ENCODE peak calls at places on chromosomes 1 and 21, in four cellular contexts. N, I, S and G are unnamed samples. For H3K4me1, the result is how much of the 10 kb centered on the place peaks cover.

GRCh38 chr1:92709738-92710137 is 75.2 kb downstream of the EVI5 start:
- DNase-seq in I (no peak), S (no peak), N (no peak), G (no peak)

GRCh38 chr1:7069888-7070287 is 284.6 kb downstream of the CAMTA1 start:
- DNase-seq in I (no peak), N (peak), S (no peak), G (no peak)

GRCh38 chr1:82994866-82995370 is 1004.0 kb downstream of the TTLL7 start:
- DNase-seq in I (no peak), S (no peak), N (no peak), G (no peak)

GRCh38 chr1:7869136-7869905 is 16.5 kb upstream of the UTS2 start:
- DNase-seq in S (no peak), I (no peak), N (no peak), G (no peak)

GRCh38 chr1:171055966-171056643 is 34.6 kb upstream of the FMO3 start:
- DNase-seq in S (no peak), N (no peak), I (no peak), G (no peak)

GRCh38 chr1:10814954-10815862 is 18.8 kb upstream of the CASZ1 start:
- DNase-seq in I (no peak), S (peak), N (no peak), G (no peak)

GRCh38 chr1:172347416-172347815 is 73.1 kb upstream of the C1orf105 start:
- DNase-seq in N (no peak), I (no peak), S (no peak), G (no peak)

GRCh38 chr1:114669562-114670082 is at the start of gene DENND2C:
- DNase-seq in N (no peak), S (no peak), I (no peak), G (no peak)

GRCh38 chr21:33236799-33237198 is 7.1 kb downstream of the IFNAR2 start:
- DNase-seq in N (no peak), S (no peak), I (no peak), G (no peak)

GRCh38 chr1:56450004-56450666 is 129.2 kb downstream of the PLPP3 start:
- DNase-seq in I (no peak), S (no peak), N (no peak), G (no peak)

GRCh38 chr1:92907949-92908684 is 53.1 kb downstream of the DIPK1A start:
- DNase-seq in N (no peak), I (no peak), S (no peak), G (no peak)

GRCh38 chr1:25503551-25504426 is 39.6 kb upstream of the LDLRAP1 start:
- DNase-seq in N (peak), I (peak), S (peak), G (no peak)

GRCh38 chr1:228342627-228343210 is 63.9 kb downstream of the TRIM11 start:
- DNase-seq in N (no peak), S (peak), I (peak), G (no peak)

GRCh38 chr1:64302971-64303370 is 99.5 kb downstream of the UBE2U start:
- DNase-seq in N (no peak), S (no peak), I (no peak), G (no peak)

GRCh38 chr1:6014130-6014999 is 22.1 kb upstream of the NPHP4 start:
- DNase-seq in N (no peak), S (no peak), I (no peak), G (no peak)

GRCh38 chr1:19477284-19478240 is 7.8 kb downstream of the CAPZB start:
- DNase-seq in S (peak), I (no peak), N (no peak), G (no peak)

GRCh38 chr21:14736162-14736561 is 190.0 kb upstream of the SAMSN1 start:
- DNase-seq in S (no peak), I (no peak), N (no peak), G (no peak)

GRCh38 chr1:22285545-22286396 is 142.9 kb upstream of the WNT4 start:
- DNase-seq in S (no peak), N (no peak), I (no peak), G (peak)

GRCh38 chr1:209202826-209203439 is 380.6 kb upstream of the CAMK1G start:
- DNase-seq in S (no peak), I (no peak), N (no peak), G (no peak)

GRCh38 chr1:204190212-204191211 is 5.8 kb downstream of the KISS1 start:
- DNase-seq in I (no peak), N (peak), S (peak), G (no peak)

GRCh38 chr1:53639996-53640695 is 98.8 kb downstream of the GLIS1 start:
- DNase-seq in N (no peak), S (no peak), I (no peak), G (no peak)

GRCh38 chr1:31926846-31927660 is 11.1 kb downstream of the PTP4A2 start:
- DNase-seq in S (no peak), N (no peak), I (no peak), G (no peak)

GRCh38 chr21:33042812-33043211 is 17.1 kb downstream of the OLIG2 start:
- DNase-seq in N (no peak), S (no peak), I (no peak), G (no peak)

GRCh38 chr1:13893456-13893855 is 193.5 kb downstream of the PRDM2 start:
- DNase-seq in N (no peak), I (no peak), S (peak), G (no peak)

GRCh38 chr1:30788580-30789387 is 31.2 kb upstream of the LAPTM5 start:
- DNase-seq in I (no peak), N (no peak), S (no peak), G (no peak)

GRCh38 chr1:56816264-56816663 is 2.9 kb downstream of the FYB2 start:
- DNase-seq in S (no peak), I (no peak), N (no peak), G (no peak)

GRCh38 chr1:111503585-111504060 is at the start of the genes ADORA3 and TMIGD3:
- DNase-seq in N (peak), I (no peak), S (peak), G (no peak)

GRCh38 chr21:45011911-45012660 is 62.3 kb upstream of the ADARB1 start:
- DNase-seq in S (peak), N (peak), I (peak), G (no peak)

GRCh38 chr1:234686035-234686434 is 76.1 kb upstream of the IRF2BP2 start:
- DNase-seq in S (no peak), N (no peak), I (no peak), G (no peak)

GRCh38 chr1:154862927-154863701 is 7.0 kb downstream of the KCNN3 start:
- DNase-seq in N (no peak), S (no peak), I (no peak), G (no peak)

GRCh38 chr1:204711947-204712701 is 26.6 kb upstream of the LRRN2 start:
- DNase-seq in I (no peak), S (peak), N (no peak), G (no peak)

GRCh38 chr1:49060766-49061165 is 284.1 kb upstream of the BEND5 start:
- DNase-seq in N (no peak), S (no peak), I (no peak), G (no peak)

GRCh38 chr1:10132852-10133251 is 77.5 kb upstream of the KIF1B start:
- DNase-seq in N (no peak), S (no peak), I (no peak), G (no peak)

GRCh38 chr1:18764362-18764761 is 95.1 kb downstream of the TAS1R2 start:
- DNase-seq in I (no peak), N (no peak), S (no peak), G (no peak)

GRCh38 chr1:22889213-22889827 is 83.3 kb downstream of the LACTBL1 start:
- DNase-seq in N (no peak), I (no peak), S (no peak), G (no peak)

GRCh38 chr1:70438529-70438928 is 27.5 kb downstream of the CTH start:
- DNase-seq in S (no peak), I (no peak), N (no peak), G (no peak)

GRCh38 chr1:111471012-111471411 is 2.8 kb upstream of the C1orf162 start:
- DNase-seq in I (peak), N (no peak), S (peak), G (no peak)

GRCh38 chr1:247924868-247925267 is at the start of gene OR2AJ1:
- DNase-seq in I (no peak), S (no peak), N (no peak), G (no peak)

GRCh38 chr1:212561501-212561931 is 47.0 kb upstream of the ATF3 start:
- DNase-seq in I (no peak), S (no peak), N (no peak), G (no peak)
- TF ChIP-seq POLR2AphosphoS5 in I (no peak), S (no peak), N (no peak), G (peak)

GRCh38 chr1:116544588-116545358 is 26.1 kb downstream of the CD58 start:
- DNase-seq in S (no peak), I (no peak), N (no peak), G (no peak)

GRCh38 chr1:116545359-116545705 is 25.5 kb downstream of the CD58 start:
- DNase-seq in N (no peak), S (no peak), I (no peak), G (no peak)

DNA sequence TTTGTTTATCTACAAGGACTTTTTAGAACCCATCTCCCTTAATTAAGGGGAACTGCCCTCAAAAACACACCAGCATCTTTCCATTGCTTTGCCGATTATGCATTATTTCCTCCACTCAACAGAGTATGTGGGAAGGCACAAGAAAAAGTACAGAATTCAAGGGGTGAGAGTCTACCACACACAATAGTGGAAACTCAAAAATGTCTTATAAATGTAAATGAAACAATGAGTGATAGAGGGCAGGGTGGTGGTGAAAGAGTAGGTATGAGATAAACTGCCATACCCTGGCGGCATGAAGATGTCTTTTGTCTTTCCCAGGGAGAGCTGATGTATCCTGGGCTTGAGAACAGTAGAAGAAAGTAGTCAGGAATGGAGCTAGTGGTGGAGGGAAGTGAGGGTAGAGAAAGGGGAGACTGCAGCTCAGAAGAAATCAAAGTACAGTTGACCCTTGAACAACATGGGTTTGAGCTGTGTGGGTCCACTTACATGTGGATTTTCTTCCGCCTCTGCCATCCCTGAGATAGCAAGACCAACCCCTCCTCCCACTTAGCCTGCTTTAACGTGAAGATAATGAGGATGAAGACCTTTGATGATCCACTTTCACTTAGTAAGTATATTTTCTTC is 24.4 kb downstream of the CD58 start:
- DNase-seq in N (no peak), I (no peak), S (no peak), G (no peak)
- H3K4me1 ChIP-seq in N (under half), I (under half), S (under half), G (under half)

GRCh38 chr1:239386453-239387303 is at the start of gene CHRM3:
- DNase-seq in N (peak), S (peak), I (peak), G (no peak)

GRCh38 chr1:239387304-239388231 is 1.2 kb downstream of the CHRM3 start:
- DNase-seq in N (peak), S (peak), I (no peak), G (no peak)

GRCh38 chr1:239394107-239394506 is 7.7 kb downstream of the CHRM3 start:
- DNase-seq in S (no peak), N (no peak), I (no peak), G (no peak)

GRCh38 chr1:239388578-239388977 is 2.2 kb downstream of the CHRM3 start:
- DNase-seq in N (no peak), S (no peak), I (no peak), G (no peak)

GRCh38 chr1:239389703-239390102 is 3.3 kb downstream of the CHRM3 start:
- DNase-seq in I (no peak), S (no peak), N (no peak), G (no peak)
- TF ChIP-seq POLR2AphosphoS5 in I (no peak), S (no peak), N (no peak), G (no peak)

GRCh38 chr1:27491748-27492700 is 2.1 kb upstream of the WASF2 start:
- DNase-seq in I (peak), N (no peak), S (peak), G (no peak)

GRCh38 chr1:27485363-27485762 is 4.6 kb downstream of the WASF2 start:
- DNase-seq in N (no peak), I (no peak), S (no peak), G (no peak)

GRCh38 chr1:27488523-27489138 is 1.3 kb downstream of the WASF2 start:
- DNase-seq in S (no peak), I (peak), N (no peak), G (no peak)

GRCh38 chr1:27487927-27488522 is 1.9 kb downstream of the WASF2 start:
- DNase-seq in I (no peak), S (no peak), N (no peak), G (no peak)

GRCh38 chr1:27489973-27490741 is at the start of gene WASF2:
- DNase-seq in S (peak), I (peak), N (peak), G (no peak)
- H3K4me1 ChIP-seq in S (under half), I (under half), N (under half), G (under half)